ENCODE peak calls at places on chromosomes 12 and 14, in five cellular contexts. R is HT1080; Q is CD4-positive, alpha-beta T cell; D is EH; F is astrocyte. W is an unnamed sample.

GRCh38 chr12:14554281-14555008 is 13.2 kb downstream of the PLBD1 start:
- DNase-seq in R (peak; percentile 31), Q (no peak), D (peak; percentile 19), F (no peak), W (no peak)

GRCh38 chr12:120748242-120748641 is 22.6 kb downstream of the ACADS start:
- DNase-seq in R (no peak), Q (no peak), D (no peak), F (no peak), W (no peak)

GRCh38 chr12:19639781-19640180 is 200.5 kb downstream of the AEBP2 start:
- DNase-seq in R (no peak), Q (no peak), D (no peak), F (no peak), W (no peak)

GRCh38 chr14:20652996-20653975 is 11.8 kb upstream of the OR6S1 start:
- DNase-seq in R (peak; percentile 95), Q (no peak), D (peak; percentile 63), F (peak; percentile 0), W (no peak)

GRCh38 chr14:23437142-23438129 is 2.0 kb upstream of the MYH7 start:
- DNase-seq in R (no peak), Q (no peak), D (no peak), F (no peak), W (no peak)

GRCh38 chr12:112537710-112538396 is 119.1 kb downstream of the PTPN11 start:
- DNase-seq in R (peak; percentile 70), Q (no peak), D (peak; percentile 59), F (peak; percentile 4), W (no peak)

GRCh38 chr14:73461478-73462077 is 3.2 kb upstream of the NUMB start:
- DNase-seq in R (no peak), Q (no peak), D (no peak), F (no peak), W (no peak)

GRCh38 chr14:58772061-58772604 is 134.4 kb downstream of the DACT1 start:
- DNase-seq in R (no peak), Q (no peak), D (no peak), F (no peak), W (no peak)

GRCh38 chr12:98399532-98399931 is 115.9 kb upstream of the TMPO start:
- DNase-seq in R (peak; percentile 86), Q (peak; percentile 53), D (peak; percentile 81), F (peak; percentile 83), W (peak; percentile 43)

GRCh38 chr12:131927110-131928079 is 1.7 kb upstream of the PUS1 start:
- DNase-seq in R (no peak), Q (no peak), D (no peak), F (no peak), W (no peak)

GRCh38 chr14:58637040-58637390 is 747 bp upstream of the DACT1 start:
- DNase-seq in R (no peak), Q (peak; percentile 50), D (peak; percentile 90), F (peak; percentile 90), W (peak; percentile 43)

GRCh38 chr12:73220951-73221350 is 948.8 kb downstream of the TRHDE start:
- DNase-seq in R (no peak), Q (no peak), D (no peak), F (no peak), W (no peak)

GRCh38 chr12:78269620-78270019 is 438.9 kb downstream of the NAV3 start:
- DNase-seq in R (no peak), Q (no peak), D (no peak), F (no peak), W (no peak)

GRCh38 chr12:58847876-58848600 is 72.3 kb downstream of the LRIG3 start:
- DNase-seq in R (no peak), Q (no peak), D (peak; percentile 29), F (peak; percentile 27), W (no peak)

GRCh38 chr14:105067140-105067968 is 2.1 kb upstream of the GPR132 start:
- DNase-seq in R (peak; percentile 67), Q (peak; percentile 64), D (peak; percentile 69), F (peak; percentile 27), W (peak; percentile 56)

GRCh38 chr14:94170151-94170550 is 4.0 kb upstream of the PPP4R4 start:
- DNase-seq in R (no peak), Q (no peak), D (no peak), F (no peak), W (no peak)

GRCh38 chr12:30980886-30981662 is 54.5 kb downstream of the TSPAN11 start:
- DNase-seq in R (no peak), Q (no peak), D (no peak), F (no peak), W (no peak)

GRCh38 chr12:112839386-112839972 is 47.9 kb downstream of the RPH3A start:
- DNase-seq in R (peak; percentile 100), Q (no peak), D (peak; percentile 77), F (peak; percentile 78), W (peak; percentile 95)

GRCh38 chr14:85191986-85192385 is 338.0 kb upstream of the FLRT2 start:
- DNase-seq in R (no peak), Q (no peak), D (no peak), F (no peak), W (peak; percentile 25)

GRCh38 chr12:123808167-123808566 is 46.1 kb downstream of the DNAH10 start:
- DNase-seq in R (peak; percentile 21), Q (no peak), D (peak; percentile 33), F (no peak), W (no peak)

GRCh38 chr12:28872654-28873268 is 276.3 kb upstream of the FAR2 start:
- DNase-seq in R (peak; percentile 48), Q (no peak), D (peak; percentile 64), F (peak; percentile 44), W (peak; percentile 57)

GRCh38 chr12:70052931-70053497 is 190.2 kb upstream of the CNOT2 start:
- DNase-seq in R (peak; percentile 86), Q (no peak), D (peak; percentile 42), F (peak; percentile 75), W (peak; percentile 96)

GRCh38 chr12:96422192-96422591 is 22.0 kb upstream of the CDK17 start:
- DNase-seq in R (no peak), Q (no peak), D (peak; percentile 82), F (no peak), W (no peak)

GRCh38 chr14:104037903-104038302 is 47.6 kb upstream of the ASPG start:
- DNase-seq in R (no peak), Q (no peak), D (no peak), F (no peak), W (no peak)

GRCh38 chr12:51591020-51591901 is at the start of gene SCN8A:
- DNase-seq in R (peak; percentile 20), Q (peak; percentile 50), D (peak; percentile 67), F (peak; percentile 39), W (peak; percentile 67)

GRCh38 chr12:83958997-83959396 is 953.6 kb downstream of the SLC6A15 start:
- DNase-seq in R (no peak), Q (no peak), D (no peak), F (no peak), W (no peak)

GRCh38 chr14:88380405-88380804 is 5.1 kb upstream of the SPATA7 start:
- DNase-seq in R (no peak), Q (no peak), D (peak; percentile 17), F (peak; percentile 2), W (no peak)

GRCh38 chr14:85534435-85534834 is 4.5 kb downstream of the FLRT2 start:
- DNase-seq in R (peak; percentile 20), Q (no peak), D (peak; percentile 15), F (no peak), W (no peak)